ENCODE peak calls at places on chromosomes 7 and 10, in nine cellular contexts. One of them, this sample, is unnamed.

GRCh38 chr7:127708788-127709187 is 56.8 kb downstream of the SND1 start:
- DNase-seq in stimulated activated CD4-positive, alpha-beta T cell treated with anti-CD3 and anti-CD28 coated beads, TNF-alpha, amount 100 ng/mL, for 1 hour: peak
- DNase-seq in NCI-H2227 treated with DMSO at 0.1 percent for 48 hours: peak
- DNase-seq in astrocyte of the spinal cord: peak
- DNase-seq in ELR: peak
- DNase-seq in WERI-Rb-1: peak
- DNase-seq in AML-193: peak
- DNase-seq in SJSA1: peak
- DNase-seq in hepatocyte: peak
- DNase-seq in this sample: no peak

GRCh38 chr7:1021366-1021765 is 23.0 kb upstream of the GPR146 start:
- DNase-seq in stimulated activated CD4-positive, alpha-beta T cell treated with anti-CD3 and anti-CD28 coated beads, TNF-alpha, amount 100 ng/mL, for 1 hour: no peak
- DNase-seq in NCI-H2227 treated with DMSO at 0.1 percent for 48 hours: no peak
- DNase-seq in astrocyte of the spinal cord: no peak
- DNase-seq in ELR: no peak
- DNase-seq in WERI-Rb-1: no peak
- DNase-seq in AML-193: no peak
- DNase-seq in SJSA1: no peak
- DNase-seq in hepatocyte: no peak
- DNase-seq in this sample: no peak

GRCh38 chr10:126661356-126661755 is 9.1 kb downstream of the C10orf90 start:
- DNase-seq in stimulated activated CD4-positive, alpha-beta T cell treated with anti-CD3 and anti-CD28 coated beads, TNF-alpha, amount 100 ng/mL, for 1 hour: no peak
- DNase-seq in NCI-H2227 treated with DMSO at 0.1 percent for 48 hours: no peak
- DNase-seq in astrocyte of the spinal cord: no peak
- DNase-seq in ELR: no peak
- DNase-seq in WERI-Rb-1: no peak
- DNase-seq in AML-193: no peak
- DNase-seq in SJSA1: no peak
- DNase-seq in hepatocyte: no peak
- DNase-seq in this sample: no peak

GRCh38 chr7:143890558-143890957 is 11.4 kb downstream of the TCAF1 start:
- DNase-seq in stimulated activated CD4-positive, alpha-beta T cell treated with anti-CD3 and anti-CD28 coated beads, TNF-alpha, amount 100 ng/mL, for 1 hour: no peak
- DNase-seq in NCI-H2227 treated with DMSO at 0.1 percent for 48 hours: no peak
- DNase-seq in astrocyte of the spinal cord: no peak
- DNase-seq in ELR: no peak
- DNase-seq in WERI-Rb-1: no peak
- DNase-seq in AML-193: no peak
- DNase-seq in SJSA1: no peak
- DNase-seq in hepatocyte: no peak
- DNase-seq in this sample: no peak

GRCh38 chr10:63707254-63707910 is 186.2 kb downstream of the REEP3 start:
- DNase-seq in stimulated activated CD4-positive, alpha-beta T cell treated with anti-CD3 and anti-CD28 coated beads, TNF-alpha, amount 100 ng/mL, for 1 hour: no peak
- DNase-seq in NCI-H2227 treated with DMSO at 0.1 percent for 48 hours: no peak
- DNase-seq in astrocyte of the spinal cord: peak
- DNase-seq in ELR: peak
- DNase-seq in WERI-Rb-1: no peak
- DNase-seq in AML-193: peak
- DNase-seq in SJSA1: peak
- DNase-seq in hepatocyte: peak
- DNase-seq in this sample: peak

GRCh38 chr10:13105184-13105583 is 5.2 kb downstream of the OPTN start:
- DNase-seq in stimulated activated CD4-positive, alpha-beta T cell treated with anti-CD3 and anti-CD28 coated beads, TNF-alpha, amount 100 ng/mL, for 1 hour: no peak
- DNase-seq in NCI-H2227 treated with DMSO at 0.1 percent for 48 hours: no peak
- DNase-seq in astrocyte of the spinal cord: no peak
- DNase-seq in ELR: peak
- DNase-seq in WERI-Rb-1: no peak
- DNase-seq in AML-193: no peak
- DNase-seq in SJSA1: no peak
- DNase-seq in hepatocyte: no peak
- DNase-seq in this sample: no peak

GRCh38 chr7:148303295-148304013 is 287.1 kb upstream of the C7orf33 start:
- DNase-seq in stimulated activated CD4-positive, alpha-beta T cell treated with anti-CD3 and anti-CD28 coated beads, TNF-alpha, amount 100 ng/mL, for 1 hour: no peak
- DNase-seq in NCI-H2227 treated with DMSO at 0.1 percent for 48 hours: no peak
- DNase-seq in astrocyte of the spinal cord: peak
- DNase-seq in ELR: peak
- DNase-seq in WERI-Rb-1: no peak
- DNase-seq in AML-193: no peak
- DNase-seq in SJSA1: no peak
- DNase-seq in hepatocyte: peak
- DNase-seq in this sample: no peak

GRCh38 chr10:69866688-69867461 is 65.2 kb downstream of the COL13A1 start:
- DNase-seq in stimulated activated CD4-positive, alpha-beta T cell treated with anti-CD3 and anti-CD28 coated beads, TNF-alpha, amount 100 ng/mL, for 1 hour: no peak
- DNase-seq in NCI-H2227 treated with DMSO at 0.1 percent for 48 hours: peak
- DNase-seq in astrocyte of the spinal cord: peak
- DNase-seq in ELR: peak
- DNase-seq in WERI-Rb-1: peak
- DNase-seq in AML-193: no peak
- DNase-seq in SJSA1: peak
- DNase-seq in hepatocyte: peak
- DNase-seq in this sample: no peak

GRCh38 chr7:150944066-150945042 is 33.8 kb downstream of the KCNH2 start:
- DNase-seq in stimulated activated CD4-positive, alpha-beta T cell treated with anti-CD3 and anti-CD28 coated beads, TNF-alpha, amount 100 ng/mL, for 1 hour: no peak
- DNase-seq in NCI-H2227 treated with DMSO at 0.1 percent for 48 hours: no peak
- DNase-seq in astrocyte of the spinal cord: no peak
- DNase-seq in ELR: no peak
- DNase-seq in WERI-Rb-1: no peak
- DNase-seq in AML-193: no peak
- DNase-seq in SJSA1: no peak
- DNase-seq in hepatocyte: peak
- DNase-seq in this sample: no peak

GRCh38 chr7:101442426-101443070 is 79.9 kb downstream of the COL26A1 start:
- DNase-seq in stimulated activated CD4-positive, alpha-beta T cell treated with anti-CD3 and anti-CD28 coated beads, TNF-alpha, amount 100 ng/mL, for 1 hour: no peak
- DNase-seq in NCI-H2227 treated with DMSO at 0.1 percent for 48 hours: no peak
- DNase-seq in astrocyte of the spinal cord: no peak
- DNase-seq in ELR: no peak
- DNase-seq in WERI-Rb-1: no peak
- DNase-seq in AML-193: no peak
- DNase-seq in SJSA1: no peak
- DNase-seq in hepatocyte: no peak
- DNase-seq in this sample: no peak

GRCh38 chr10:59708816-59709471 is 706 bp downstream of the SLC16A9 start:
- DNase-seq in stimulated activated CD4-positive, alpha-beta T cell treated with anti-CD3 and anti-CD28 coated beads, TNF-alpha, amount 100 ng/mL, for 1 hour: no peak
- DNase-seq in NCI-H2227 treated with DMSO at 0.1 percent for 48 hours: no peak
- DNase-seq in astrocyte of the spinal cord: no peak
- DNase-seq in ELR: no peak
- DNase-seq in WERI-Rb-1: peak
- DNase-seq in AML-193: no peak
- DNase-seq in SJSA1: peak
- DNase-seq in hepatocyte: peak
- DNase-seq in this sample: peak

GRCh38 chr10:5442056-5442989 is 30.0 kb downstream of the NET1 start:
- DNase-seq in stimulated activated CD4-positive, alpha-beta T cell treated with anti-CD3 and anti-CD28 coated beads, TNF-alpha, amount 100 ng/mL, for 1 hour: no peak
- DNase-seq in NCI-H2227 treated with DMSO at 0.1 percent for 48 hours: peak
- DNase-seq in astrocyte of the spinal cord: peak
- DNase-seq in ELR: peak
- DNase-seq in WERI-Rb-1: no peak
- DNase-seq in AML-193: peak
- DNase-seq in SJSA1: peak
- DNase-seq in hepatocyte: peak
- DNase-seq in this sample: peak

GRCh38 chr7:47485640-47486435 is 96.1 kb downstream of the TNS3 start:
- DNase-seq in stimulated activated CD4-positive, alpha-beta T cell treated with anti-CD3 and anti-CD28 coated beads, TNF-alpha, amount 100 ng/mL, for 1 hour: no peak
- DNase-seq in NCI-H2227 treated with DMSO at 0.1 percent for 48 hours: no peak
- DNase-seq in astrocyte of the spinal cord: no peak
- DNase-seq in ELR: no peak
- DNase-seq in WERI-Rb-1: no peak
- DNase-seq in AML-193: no peak
- DNase-seq in SJSA1: no peak
- DNase-seq in hepatocyte: peak
- DNase-seq in this sample: no peak

GRCh38 chr10:99534939-99535763 is 2.4 kb downstream of the NKX2-3 start:
- DNase-seq in stimulated activated CD4-positive, alpha-beta T cell treated with anti-CD3 and anti-CD28 coated beads, TNF-alpha, amount 100 ng/mL, for 1 hour: no peak
- DNase-seq in NCI-H2227 treated with DMSO at 0.1 percent for 48 hours: no peak
- DNase-seq in astrocyte of the spinal cord: no peak
- DNase-seq in ELR: peak
- DNase-seq in WERI-Rb-1: no peak
- DNase-seq in AML-193: no peak
- DNase-seq in SJSA1: no peak
- DNase-seq in hepatocyte: peak
- DNase-seq in this sample: peak

GRCh38 chr10:88987243-88987726 is 3.3 kb upstream of the FAS start:
- DNase-seq in stimulated activated CD4-positive, alpha-beta T cell treated with anti-CD3 and anti-CD28 coated beads, TNF-alpha, amount 100 ng/mL, for 1 hour: no peak
- DNase-seq in NCI-H2227 treated with DMSO at 0.1 percent for 48 hours: no peak
- DNase-seq in astrocyte of the spinal cord: peak
- DNase-seq in ELR: no peak
- DNase-seq in WERI-Rb-1: no peak
- DNase-seq in AML-193: no peak
- DNase-seq in SJSA1: no peak
- DNase-seq in hepatocyte: no peak
- DNase-seq in this sample: no peak

This sample was measured in GM06990.